ENCODE peak calls at places on chromosome 15, in seven cellular contexts. I, K, H, B, E, T and P are unnamed samples.

GRCh38 chr15:96869122-96869521 is 538.6 kb downstream of the NR2F2 start:
- DNase-seq in I (no peak), K (peak), H (no peak), B (no peak), E (no peak), T (no peak), P (no peak)

GRCh38 chr15:89399390-89400120 is 64.9 kb upstream of the POLG start:
- DNase-seq in I (no peak), K (no peak), H (no peak), B (no peak), E (no peak), T (no peak), P (no peak)

GRCh38 chr15:64825081-64825430 is 391 bp downstream of the PIF1 start:
- DNase-seq in I (no peak), K (no peak), H (no peak), B (no peak), E (no peak), T (no peak), P (no peak)

GRCh38 chr15:91199511-91199910 is 99.5 kb downstream of the SV2B start:
- DNase-seq in I (no peak), K (no peak), H (no peak), B (no peak), E (no peak), T (no peak), P (no peak)

GRCh38 chr15:70046716-70047369 is 50.9 kb downstream of the TLE3 start:
- DNase-seq in I (no peak), K (no peak), H (no peak), B (no peak), E (no peak), T (no peak), P (no peak)

GRCh38 chr15:73752817-73753214 is 335 bp downstream of the INSYN1 start:
- DNase-seq in I (no peak), K (no peak), H (no peak), B (no peak), E (no peak), T (no peak), P (no peak)

GRCh38 chr15:33729648-33730047 is 238.6 kb upstream of the CHRM5 start:
- DNase-seq in I (no peak), K (peak), H (no peak), B (no peak), E (no peak), T (no peak), P (no peak)

GRCh38 chr15:73869216-73869995 is 4.0 kb upstream of the TBC1D21 start:
- DNase-seq in I (no peak), K (no peak), H (no peak), B (no peak), E (no peak), T (no peak), P (no peak)

GRCh38 chr15:89783111-89783860 is 7.2 kb downstream of the MESP2 start:
- DNase-seq in I (no peak), K (peak), H (no peak), B (no peak), E (no peak), T (no peak), P (peak)

GRCh38 chr15:88769161-88769971 is 33.9 kb upstream of the ACAN start:
- DNase-seq in I (no peak), K (no peak), H (no peak), B (no peak), E (no peak), T (no peak), P (no peak)

GRCh38 chr15:76664895-76665294 is 240.2 kb downstream of the SCAPER start:
- DNase-seq in I (no peak), K (no peak), H (no peak), B (no peak), E (no peak), T (no peak), P (no peak)

GRCh38 chr15:48798319-48798718 is 12.6 kb downstream of the CEP152 start:
- DNase-seq in I (no peak), K (no peak), H (no peak), B (no peak), E (no peak), T (no peak), P (no peak)

GRCh38 chr15:80789296-80789695 is 10.1 kb downstream of the CEMIP start:
- DNase-seq in I (no peak), K (no peak), H (no peak), B (no peak), E (no peak), T (no peak), P (peak)

GRCh38 chr15:42059661-42060476 is 34.5 kb downstream of the PLA2G4D start:
- DNase-seq in I (peak), K (peak), H (peak), B (peak), E (peak), T (peak), P (no peak)

GRCh38 chr15:20352241-20353200 is 189.1 kb downstream of the GOLGA6L6 start:
- DNase-seq in I (no peak), K (no peak), H (no peak), B (no peak), E (no peak), T (no peak), P (no peak)

GRCh38 chr15:82263350-82263749 is 732 bp downstream of the SAXO2 start:
- DNase-seq in I (no peak), K (no peak), H (no peak), B (no peak), E (no peak), T (no peak), P (no peak)

GRCh38 chr15:47184003-47184404 is 533.3 kb upstream of the SEMA6D start:
- DNase-seq in I (no peak), K (no peak), H (no peak), B (no peak), E (no peak), T (peak), P (no peak)

GRCh38 chr15:85761635-85762034 is 33.1 kb downstream of the KLHL25 start:
- DNase-seq in I (no peak), K (no peak), H (no peak), B (no peak), E (no peak), T (no peak), P (no peak)

GRCh38 chr15:50791537-50791885 is 26.0 kb upstream of the SPPL2A start:
- DNase-seq in I (no peak), K (no peak), H (no peak), B (no peak), E (no peak), T (no peak), P (no peak)

GRCh38 chr15:33279613-33280205 is 31.1 kb upstream of the RYR3 start:
- DNase-seq in I (no peak), K (peak), H (no peak), B (no peak), E (no peak), T (no peak), P (no peak)

GRCh38 chr15:45126535-45127158 is 3.0 kb downstream of the DUOXA1 start:
- DNase-seq in I (no peak), K (peak), H (no peak), B (no peak), E (peak), T (no peak), P (no peak)

GRCh38 chr15:62344806-62345539 is 179.9 kb upstream of the C2CD4B start:
- DNase-seq in I (no peak), K (peak), H (no peak), B (no peak), E (peak), T (no peak), P (no peak)

GRCh38 chr15:61227269-61228024 is 1.7 kb downstream of the RORA start:
- DNase-seq in I (no peak), K (peak), H (no peak), B (no peak), E (no peak), T (no peak), P (peak)

GRCh38 chr15:34647569-34648334 is 64.3 kb upstream of the GOLGA8B start:
- DNase-seq in I (no peak), K (peak), H (no peak), B (no peak), E (no peak), T (no peak), P (no peak)